ENCODE peak calls at places on chromosomes 2 and 18, in nine cellular contexts. One of them, this sample, is unnamed.

GRCh38 chr18:37499008-37499407 is 66.6 kb downstream of the CELF4 start:
- DNase-seq in ovary: no peak
- DNase-seq in GM06990: no peak
- DNase-seq in tibial artery: no peak
- DNase-seq in heart right ventricle: no peak
- DNase-seq in fibroblast of lung: no peak
- DNase-seq in endothelial cell of umbilical vein: no peak
- DNase-seq in gastrocnemius medialis: no peak
- DNase-seq in left lung: no peak
- DNase-seq in this sample: no peak

GRCh38 chr18:28961669-28962228 is 784.8 kb upstream of the CDH2 start:
- DNase-seq in ovary: no peak
- DNase-seq in heart right ventricle: no peak
- DNase-seq in fibroblast of lung: peak; percentile 37
- DNase-seq in GM06990: no peak
- DNase-seq in left lung: no peak
- DNase-seq in endothelial cell of umbilical vein: peak; percentile 43
- DNase-seq in tibial artery: no peak
- DNase-seq in gastrocnemius medialis: no peak
- DNase-seq in this sample: no peak

GRCh38 chr2:16487686-16488085 is 177.9 kb downstream of the CYRIA start:
- DNase-seq in fibroblast of lung: peak; percentile 56
- DNase-seq in heart right ventricle: no peak
- DNase-seq in tibial artery: no peak
- DNase-seq in endothelial cell of umbilical vein: peak; percentile 46
- DNase-seq in ovary: no peak
- DNase-seq in GM06990: no peak
- DNase-seq in left lung: no peak
- DNase-seq in gastrocnemius medialis: no peak
- DNase-seq in this sample: no peak

GRCh38 chr2:73415906-73416305 is 30.3 kb downstream of the ALMS1 start:
- DNase-seq in ovary: no peak
- DNase-seq in GM06990: no peak
- DNase-seq in tibial artery: no peak
- DNase-seq in gastrocnemius medialis: no peak
- DNase-seq in fibroblast of lung: no peak
- DNase-seq in left lung: no peak
- DNase-seq in endothelial cell of umbilical vein: no peak
- DNase-seq in heart right ventricle: no peak
- DNase-seq in this sample: no peak

GRCh38 chr2:170282851-170283250 is 104.9 kb downstream of the MYO3B start:
- DNase-seq in fibroblast of lung: no peak
- DNase-seq in GM06990: no peak
- DNase-seq in gastrocnemius medialis: no peak
- DNase-seq in endothelial cell of umbilical vein: no peak
- DNase-seq in left lung: no peak
- DNase-seq in ovary: no peak
- DNase-seq in heart right ventricle: no peak
- DNase-seq in tibial artery: no peak
- DNase-seq in this sample: no peak

GRCh38 chr18:30992231-30992630 is 50.3 kb downstream of the DSC3 start:
- DNase-seq in gastrocnemius medialis: no peak
- DNase-seq in fibroblast of lung: no peak
- DNase-seq in heart right ventricle: no peak
- DNase-seq in tibial artery: no peak
- DNase-seq in left lung: no peak
- DNase-seq in GM06990: no peak
- DNase-seq in endothelial cell of umbilical vein: no peak
- DNase-seq in ovary: no peak
- DNase-seq in this sample: no peak

GRCh38 chr2:29844713-29845320 is 76.6 kb downstream of the ALK start:
- DNase-seq in fibroblast of lung: no peak
- DNase-seq in endothelial cell of umbilical vein: no peak
- DNase-seq in GM06990: no peak
- DNase-seq in gastrocnemius medialis: no peak
- DNase-seq in ovary: no peak
- DNase-seq in heart right ventricle: no peak
- DNase-seq in left lung: no peak
- DNase-seq in tibial artery: no peak
- DNase-seq in this sample: no peak

GRCh38 chr2:67526283-67526682 is 129.2 kb downstream of the ETAA1 start:
- DNase-seq in endothelial cell of umbilical vein: peak; percentile 8
- DNase-seq in heart right ventricle: no peak
- DNase-seq in fibroblast of lung: peak; percentile 96
- DNase-seq in tibial artery: no peak
- DNase-seq in gastrocnemius medialis: no peak
- DNase-seq in left lung: no peak
- DNase-seq in GM06990: no peak
- DNase-seq in ovary: no peak
- DNase-seq in this sample: no peak

GRCh38 chr2:179022685-179023084 is 27.3 kb downstream of the CCDC141 start:
- DNase-seq in left lung: no peak
- DNase-seq in heart right ventricle: peak; percentile 24
- DNase-seq in GM06990: no peak
- DNase-seq in endothelial cell of umbilical vein: no peak
- DNase-seq in ovary: no peak
- DNase-seq in tibial artery: no peak
- DNase-seq in fibroblast of lung: no peak
- DNase-seq in gastrocnemius medialis: no peak
- DNase-seq in this sample: no peak

GRCh38 chr2:179017958-179018357 is 32.0 kb downstream of the CCDC141 start:
- DNase-seq in left lung: no peak
- DNase-seq in GM06990: no peak
- DNase-seq in gastrocnemius medialis: no peak
- DNase-seq in endothelial cell of umbilical vein: no peak
- DNase-seq in fibroblast of lung: no peak
- DNase-seq in ovary: no peak
- DNase-seq in tibial artery: no peak
- DNase-seq in heart right ventricle: no peak
- DNase-seq in this sample: no peak

GRCh38 chr2:179021258-179021657 is 28.7 kb downstream of the CCDC141 start:
- DNase-seq in fibroblast of lung: no peak
- DNase-seq in tibial artery: no peak
- DNase-seq in endothelial cell of umbilical vein: no peak
- DNase-seq in gastrocnemius medialis: no peak
- DNase-seq in ovary: no peak
- DNase-seq in GM06990: peak; percentile 58
- DNase-seq in heart right ventricle: no peak
- DNase-seq in left lung: no peak
- DNase-seq in this sample: no peak

GRCh38 chr2:179019260-179019659 is 30.7 kb downstream of the CCDC141 start:
- DNase-seq in heart right ventricle: no peak
- DNase-seq in gastrocnemius medialis: no peak
- DNase-seq in endothelial cell of umbilical vein: no peak
- DNase-seq in ovary: no peak
- DNase-seq in GM06990: no peak
- DNase-seq in left lung: no peak
- DNase-seq in tibial artery: no peak
- DNase-seq in fibroblast of lung: no peak
- DNase-seq in this sample: no peak

DNA sequence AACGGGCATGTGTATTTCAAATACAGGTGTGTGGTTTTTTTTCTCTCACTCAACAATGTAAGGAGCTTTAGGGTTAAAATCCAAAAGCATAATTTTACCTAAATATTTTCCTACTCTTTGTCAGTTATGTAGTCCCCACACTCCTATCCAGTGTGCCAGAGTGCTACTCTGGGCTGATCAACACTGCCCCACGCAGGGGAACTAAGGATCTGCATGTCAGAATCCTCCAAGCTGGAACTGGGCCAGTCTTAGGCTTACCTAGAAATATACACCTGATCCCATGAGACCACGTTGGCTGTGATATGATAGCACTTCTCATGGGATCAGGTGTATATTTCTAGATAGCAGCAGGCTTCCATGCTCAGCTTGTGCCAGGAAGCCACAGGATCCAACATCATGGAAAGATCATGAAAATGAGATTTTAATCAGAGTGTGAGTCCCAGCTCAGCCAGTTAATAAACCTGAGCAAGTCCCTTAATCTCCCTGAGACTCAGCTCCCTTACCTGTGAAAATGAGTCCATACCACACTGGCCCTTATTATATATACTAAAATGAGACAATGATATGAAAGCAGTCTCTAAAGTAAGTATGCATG is 29.7 kb downstream of the CCDC141 start:
- DNase-seq in gastrocnemius medialis: peak; percentile 51
- DNase-seq in tibial artery: no peak
- DNase-seq in fibroblast of lung: no peak
- DNase-seq in left lung: no peak
- DNase-seq in ovary: no peak
- DNase-seq in heart right ventricle: peak; percentile 20
- DNase-seq in GM06990: no peak
- DNase-seq in endothelial cell of umbilical vein: peak; percentile 28
- DNase-seq in this sample: no peak
- TF ChIP-seq CTCF in gastrocnemius medialis: peak; percentile 46
- TF ChIP-seq CTCF in tibial artery: peak; percentile 15
- TF ChIP-seq CTCF in fibroblast of lung: peak; percentile 22
- TF ChIP-seq CTCF in left lung: no peak
- TF ChIP-seq CTCF in ovary: no peak
- TF ChIP-seq CTCF in heart right ventricle: peak; percentile 6
- TF ChIP-seq CTCF in GM06990: peak; percentile 75
- TF ChIP-seq CTCF in endothelial cell of umbilical vein: peak; percentile 56
- TF ChIP-seq CTCF in this sample: no peak

GRCh38 chr2:18247282-18248110 is 313.0 kb downstream of the RDH14 start:
- DNase-seq in heart right ventricle: no peak
- DNase-seq in endothelial cell of umbilical vein: peak; percentile 19
- DNase-seq in left lung: no peak
- DNase-seq in ovary: no peak
- DNase-seq in gastrocnemius medialis: no peak
- DNase-seq in GM06990: no peak
- DNase-seq in tibial artery: no peak
- DNase-seq in fibroblast of lung: no peak
- DNase-seq in this sample: no peak

GRCh38 chr2:18253686-18254197 is 306.7 kb downstream of the RDH14 start:
- DNase-seq in gastrocnemius medialis: no peak
- DNase-seq in tibial artery: no peak
- DNase-seq in endothelial cell of umbilical vein: no peak
- DNase-seq in fibroblast of lung: no peak
- DNase-seq in ovary: no peak
- DNase-seq in left lung: no peak
- DNase-seq in GM06990: no peak
- DNase-seq in heart right ventricle: no peak
- DNase-seq in this sample: no peak

DNA sequence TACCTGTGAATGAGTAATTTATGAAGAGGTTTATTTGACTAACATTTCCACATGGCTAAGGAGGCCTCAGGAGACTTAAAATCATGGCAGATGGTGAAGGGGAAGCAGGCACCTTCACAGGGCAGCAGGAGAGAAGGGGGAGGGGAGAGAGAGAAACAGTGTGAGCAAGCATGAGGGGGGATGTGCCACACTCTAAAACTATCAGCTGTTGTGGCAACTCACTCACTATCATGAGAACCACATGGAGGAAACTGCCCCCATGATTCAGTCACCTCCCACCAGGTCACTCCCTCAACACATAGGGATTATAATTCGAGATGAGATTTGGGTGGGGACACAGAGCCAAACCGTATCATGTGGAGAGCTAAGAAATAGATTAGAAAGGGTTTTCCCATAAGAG is 309.0 kb downstream of the RDH14 start:
- DNase-seq in fibroblast of lung: no peak
- DNase-seq in endothelial cell of umbilical vein: no peak
- DNase-seq in gastrocnemius medialis: no peak
- DNase-seq in ovary: no peak
- DNase-seq in GM06990: no peak
- DNase-seq in heart right ventricle: no peak
- DNase-seq in tibial artery: no peak
- DNase-seq in left lung: no peak
- DNase-seq in this sample: no peak
- H3K27me3 ChIP-seq in fibroblast of lung: no peaks in the 10 kb centered on the region
- H3K27me3 ChIP-seq in endothelial cell of umbilical vein: no peaks in the 10 kb centered on the region
- H3K27me3 ChIP-seq in gastrocnemius medialis: no peaks in the 10 kb centered on the region
- H3K27me3 ChIP-seq in ovary: no peaks in the 10 kb centered on the region
- H3K27me3 ChIP-seq in GM06990: no peaks in the 10 kb centered on the region
- H3K27me3 ChIP-seq in heart right ventricle: no peaks in the 10 kb centered on the region
- H3K27me3 ChIP-seq in tibial artery: no peaks in the 10 kb centered on the region
- H3K27me3 ChIP-seq in left lung: no peaks in the 10 kb centered on the region
- H3K27me3 ChIP-seq in this sample: no peaks in the 10 kb centered on the region

GRCh38 chr2:113861740-113862139 is 28.1 kb upstream of the ACTR3 start:
- DNase-seq in endothelial cell of umbilical vein: no peak
- DNase-seq in heart right ventricle: no peak
- DNase-seq in tibial artery: no peak
- DNase-seq in GM06990: no peak
- DNase-seq in ovary: no peak
- DNase-seq in gastrocnemius medialis: no peak
- DNase-seq in left lung: no peak
- DNase-seq in fibroblast of lung: no peak
- DNase-seq in this sample: no peak
- H3K4me3 ChIP-seq in endothelial cell of umbilical vein: no peak overlapping the region
- H3K4me3 ChIP-seq in heart right ventricle: no peak overlapping the region
- H3K4me3 ChIP-seq in tibial artery: no peak overlapping the region
- H3K4me3 ChIP-seq in GM06990: no peak overlapping the region
- H3K4me3 ChIP-seq in ovary: no peak overlapping the region
- H3K4me3 ChIP-seq in gastrocnemius medialis: no peak overlapping the region
- H3K4me3 ChIP-seq in left lung: no peak overlapping the region
- H3K4me3 ChIP-seq in fibroblast of lung: no peak overlapping the region
- H3K4me3 ChIP-seq in this sample: no peak overlapping the region

GRCh38 chr2:9231291-9232165 is 24.9 kb downstream of the ASAP2 start:
- DNase-seq in heart right ventricle: no peak
- DNase-seq in fibroblast of lung: no peak
- DNase-seq in gastrocnemius medialis: no peak
- DNase-seq in tibial artery: no peak
- DNase-seq in GM06990: no peak
- DNase-seq in endothelial cell of umbilical vein: no peak
- DNase-seq in ovary: no peak
- DNase-seq in left lung: no peak
- DNase-seq in this sample: no peak

GRCh38 chr2:9230881-9231280 is 24.3 kb downstream of the ASAP2 start:
- DNase-seq in GM06990: no peak
- DNase-seq in heart right ventricle: no peak
- DNase-seq in tibial artery: no peak
- DNase-seq in fibroblast of lung: no peak
- DNase-seq in gastrocnemius medialis: no peak
- DNase-seq in endothelial cell of umbilical vein: no peak
- DNase-seq in left lung: no peak
- DNase-seq in ovary: no peak
- DNase-seq in this sample: peak; percentile 11

GRCh38 chr2:9228781-9229469 is 22.3 kb downstream of the ASAP2 start:
- DNase-seq in left lung: no peak
- DNase-seq in gastrocnemius medialis: no peak
- DNase-seq in tibial artery: no peak
- DNase-seq in fibroblast of lung: no peak
- DNase-seq in endothelial cell of umbilical vein: no peak
- DNase-seq in ovary: no peak
- DNase-seq in GM06990: no peak
- DNase-seq in heart right ventricle: no peak
- DNase-seq in this sample: no peak

GRCh38 chr2:9229470-9229820 is 22.8 kb downstream of the ASAP2 start:
- DNase-seq in heart right ventricle: no peak
- DNase-seq in GM06990: no peak
- DNase-seq in fibroblast of lung: no peak
- DNase-seq in left lung: no peak
- DNase-seq in endothelial cell of umbilical vein: no peak
- DNase-seq in ovary: no peak
- DNase-seq in gastrocnemius medialis: no peak
- DNase-seq in tibial artery: no peak
- DNase-seq in this sample: no peak

DNA sequence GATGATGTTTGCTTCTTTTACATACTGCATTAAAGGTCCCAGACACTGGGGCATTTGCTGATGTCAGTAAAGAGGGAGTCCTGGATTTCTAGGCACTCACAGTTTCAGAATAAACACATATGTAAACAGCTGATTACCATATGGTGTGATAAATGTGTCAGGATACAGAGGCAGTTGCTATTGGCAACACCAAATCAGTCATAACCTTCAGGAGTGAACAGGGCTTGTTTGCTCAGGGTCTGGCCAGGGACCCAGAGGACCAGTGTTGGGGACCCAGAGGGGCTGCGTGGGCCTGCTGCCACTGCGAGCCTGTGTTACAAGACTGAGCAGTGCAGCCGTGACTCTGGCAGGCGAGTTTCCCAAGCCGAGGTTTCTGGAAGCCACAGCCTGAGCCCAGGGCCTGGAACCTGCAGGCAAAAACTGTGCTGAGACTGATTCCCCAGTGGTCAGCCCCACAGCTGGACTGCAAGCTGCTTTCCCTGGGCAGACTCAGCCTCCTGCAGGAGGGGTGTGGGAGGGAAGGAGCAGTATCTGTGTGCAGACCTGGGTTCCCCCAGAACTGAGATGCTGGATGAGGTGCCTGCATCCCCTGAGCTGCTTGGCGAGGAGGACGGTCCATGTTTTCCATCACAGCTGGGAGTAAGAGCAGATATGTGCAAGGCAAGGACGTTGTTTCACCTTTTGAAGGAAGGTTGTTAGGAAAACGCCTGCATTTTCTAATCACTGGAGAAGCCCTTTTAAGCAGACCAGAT is 23.6 kb downstream of the ASAP2 start:
- DNase-seq in endothelial cell of umbilical vein: no peak
- DNase-seq in ovary: no peak
- DNase-seq in fibroblast of lung: peak; percentile 67
- DNase-seq in gastrocnemius medialis: no peak
- DNase-seq in heart right ventricle: peak; percentile 73
- DNase-seq in left lung: no peak
- DNase-seq in tibial artery: no peak
- DNase-seq in GM06990: no peak
- DNase-seq in this sample: peak; percentile 15
- TF ChIP-seq CTCF in endothelial cell of umbilical vein: no peak
- TF ChIP-seq CTCF in ovary: no peak
- TF ChIP-seq CTCF in fibroblast of lung: no peak
- TF ChIP-seq CTCF in gastrocnemius medialis: no peak
- TF ChIP-seq CTCF in heart right ventricle: no peak
- TF ChIP-seq CTCF in left lung: no peak
- TF ChIP-seq CTCF in tibial artery: no peak
- TF ChIP-seq CTCF in GM06990: no peak
- TF ChIP-seq CTCF in this sample: no peak

This sample was measured in uterus.